ENCODE peak calls at places on chromosomes 16 and 17, in eight cellular contexts. One of them, this sample, is unnamed.

GRCh38 chr16:84595052-84595481 is 22.8 kb downstream of the COTL1 start:
- DNase-seq in stimulated activated CD8-positive, alpha-beta memory T cell treated with anti-CD3 and anti-CD28 coated beads, Interleukin-4, amount 100 ng/mL, for 4 hours: no peak
- DNase-seq in heart right ventricle: no peak
- DNase-seq in kidney glomerular epithelial cell: no peak
- DNase-seq in foreskin keratinocyte: no peak
- DNase-seq in ELR: no peak
- DNase-seq in amniotic stem cell: no peak
- DNase-seq in HAP-1: no peak
- DNase-seq in this sample: no peak

GRCh38 chr16:52077656-52078055 is 469.3 kb downstream of the TOX3 start:
- DNase-seq in stimulated activated CD8-positive, alpha-beta memory T cell treated with anti-CD3 and anti-CD28 coated beads, Interleukin-4, amount 100 ng/mL, for 4 hours: no peak
- DNase-seq in heart right ventricle: no peak
- DNase-seq in kidney glomerular epithelial cell: no peak
- DNase-seq in foreskin keratinocyte: no peak
- DNase-seq in ELR: no peak
- DNase-seq in amniotic stem cell: no peak
- DNase-seq in HAP-1: no peak
- DNase-seq in this sample: no peak

GRCh38 chr16:22623351-22623781 is 112.7 kb downstream of the NPIPB5 start:
- DNase-seq in stimulated activated CD8-positive, alpha-beta memory T cell treated with anti-CD3 and anti-CD28 coated beads, Interleukin-4, amount 100 ng/mL, for 4 hours: no peak
- DNase-seq in heart right ventricle: no peak
- DNase-seq in kidney glomerular epithelial cell: peak; percentile 4
- DNase-seq in foreskin keratinocyte: no peak
- DNase-seq in ELR: peak; percentile 23
- DNase-seq in amniotic stem cell: no peak
- DNase-seq in HAP-1: no peak
- DNase-seq in this sample: no peak

GRCh38 chr16:25110392-25110947 is 1.1 kb upstream of the LCMT1 start:
- DNase-seq in stimulated activated CD8-positive, alpha-beta memory T cell treated with anti-CD3 and anti-CD28 coated beads, Interleukin-4, amount 100 ng/mL, for 4 hours: no peak
- DNase-seq in heart right ventricle: no peak
- DNase-seq in kidney glomerular epithelial cell: no peak
- DNase-seq in foreskin keratinocyte: no peak
- DNase-seq in ELR: peak; percentile 8
- DNase-seq in amniotic stem cell: no peak
- DNase-seq in HAP-1: peak; percentile 26
- DNase-seq in this sample: no peak

GRCh38 chr17:42405963-42406495 is 17.0 kb downstream of the CAVIN1 start:
- DNase-seq in stimulated activated CD8-positive, alpha-beta memory T cell treated with anti-CD3 and anti-CD28 coated beads, Interleukin-4, amount 100 ng/mL, for 4 hours: peak; percentile 65
- DNase-seq in heart right ventricle: peak; percentile 83
- DNase-seq in kidney glomerular epithelial cell: no peak
- DNase-seq in foreskin keratinocyte: no peak
- DNase-seq in ELR: peak; percentile 73
- DNase-seq in amniotic stem cell: peak; percentile 13
- DNase-seq in HAP-1: peak; percentile 91
- DNase-seq in this sample: no peak

GRCh38 chr17:57818066-57818465 is 31.8 kb downstream of the MRPS23 start:
- DNase-seq in stimulated activated CD8-positive, alpha-beta memory T cell treated with anti-CD3 and anti-CD28 coated beads, Interleukin-4, amount 100 ng/mL, for 4 hours: no peak
- DNase-seq in heart right ventricle: no peak
- DNase-seq in kidney glomerular epithelial cell: no peak
- DNase-seq in foreskin keratinocyte: no peak
- DNase-seq in ELR: no peak
- DNase-seq in amniotic stem cell: no peak
- DNase-seq in HAP-1: no peak
- DNase-seq in this sample: no peak

GRCh38 chr16:82016268-82016667 is 5.0 kb upstream of the SDR42E1 start:
- DNase-seq in stimulated activated CD8-positive, alpha-beta memory T cell treated with anti-CD3 and anti-CD28 coated beads, Interleukin-4, amount 100 ng/mL, for 4 hours: no peak
- DNase-seq in heart right ventricle: peak; percentile 29
- DNase-seq in kidney glomerular epithelial cell: peak; percentile 38
- DNase-seq in foreskin keratinocyte: no peak
- DNase-seq in ELR: peak; percentile 41
- DNase-seq in amniotic stem cell: no peak
- DNase-seq in HAP-1: peak; percentile 40
- DNase-seq in this sample: no peak

GRCh38 chr17:58327363-58328194 is 1.0 kb downstream of the TSPOAP1 start:
- DNase-seq in stimulated activated CD8-positive, alpha-beta memory T cell treated with anti-CD3 and anti-CD28 coated beads, Interleukin-4, amount 100 ng/mL, for 4 hours: no peak
- DNase-seq in heart right ventricle: no peak
- DNase-seq in kidney glomerular epithelial cell: no peak
- DNase-seq in foreskin keratinocyte: no peak
- DNase-seq in ELR: no peak
- DNase-seq in amniotic stem cell: no peak
- DNase-seq in HAP-1: no peak
- DNase-seq in this sample: no peak

GRCh38 chr16:56950881-56951771 is 10.6 kb upstream of the CETP start:
- DNase-seq in stimulated activated CD8-positive, alpha-beta memory T cell treated with anti-CD3 and anti-CD28 coated beads, Interleukin-4, amount 100 ng/mL, for 4 hours: no peak
- DNase-seq in heart right ventricle: peak; percentile 26
- DNase-seq in kidney glomerular epithelial cell: peak; percentile 6
- DNase-seq in foreskin keratinocyte: no peak
- DNase-seq in ELR: peak; percentile 69
- DNase-seq in amniotic stem cell: no peak
- DNase-seq in HAP-1: peak; percentile 78
- DNase-seq in this sample: no peak

GRCh38 chr16:35598696-35599332 is 2139.4 kb downstream of the TP53TG3F start:
- DNase-seq in stimulated activated CD8-positive, alpha-beta memory T cell treated with anti-CD3 and anti-CD28 coated beads, Interleukin-4, amount 100 ng/mL, for 4 hours: no peak
- DNase-seq in heart right ventricle: no peak
- DNase-seq in kidney glomerular epithelial cell: no peak
- DNase-seq in foreskin keratinocyte: no peak
- DNase-seq in ELR: no peak
- DNase-seq in amniotic stem cell: no peak
- DNase-seq in HAP-1: no peak
- DNase-seq in this sample: no peak

GRCh38 chr16:50306287-50306686 is 39.9 kb downstream of the ADCY7 start:
- DNase-seq in stimulated activated CD8-positive, alpha-beta memory T cell treated with anti-CD3 and anti-CD28 coated beads, Interleukin-4, amount 100 ng/mL, for 4 hours: no peak
- DNase-seq in heart right ventricle: no peak
- DNase-seq in kidney glomerular epithelial cell: no peak
- DNase-seq in foreskin keratinocyte: no peak
- DNase-seq in ELR: no peak
- DNase-seq in amniotic stem cell: no peak
- DNase-seq in HAP-1: peak; percentile 3
- DNase-seq in this sample: no peak

GRCh38 chr17:79420318-79421243 is 190.3 kb downstream of the RBFOX3 start:
- DNase-seq in stimulated activated CD8-positive, alpha-beta memory T cell treated with anti-CD3 and anti-CD28 coated beads, Interleukin-4, amount 100 ng/mL, for 4 hours: peak; percentile 8
- DNase-seq in heart right ventricle: no peak
- DNase-seq in kidney glomerular epithelial cell: no peak
- DNase-seq in foreskin keratinocyte: no peak
- DNase-seq in ELR: peak; percentile 9
- DNase-seq in amniotic stem cell: peak; percentile 1
- DNase-seq in HAP-1: no peak
- DNase-seq in this sample: no peak

GRCh38 chr16:14013571-14014283 is 57.4 kb upstream of the MRTFB start:
- DNase-seq in stimulated activated CD8-positive, alpha-beta memory T cell treated with anti-CD3 and anti-CD28 coated beads, Interleukin-4, amount 100 ng/mL, for 4 hours: no peak
- DNase-seq in heart right ventricle: peak; percentile 50
- DNase-seq in kidney glomerular epithelial cell: peak; percentile 94
- DNase-seq in foreskin keratinocyte: peak; percentile 43
- DNase-seq in ELR: peak; percentile 47
- DNase-seq in amniotic stem cell: peak; percentile 60
- DNase-seq in HAP-1: no peak
- DNase-seq in this sample: no peak

GRCh38 chr17:82862758-82863645 is 23.2 kb upstream of the ZNF750 start:
- DNase-seq in stimulated activated CD8-positive, alpha-beta memory T cell treated with anti-CD3 and anti-CD28 coated beads, Interleukin-4, amount 100 ng/mL, for 4 hours: no peak
- DNase-seq in heart right ventricle: no peak
- DNase-seq in kidney glomerular epithelial cell: no peak
- DNase-seq in foreskin keratinocyte: no peak
- DNase-seq in ELR: no peak
- DNase-seq in amniotic stem cell: no peak
- DNase-seq in HAP-1: no peak
- DNase-seq in this sample: no peak

GRCh38 chr17:16450028-16450427 is 34.7 kb downstream of the TRPV2 start:
- DNase-seq in stimulated activated CD8-positive, alpha-beta memory T cell treated with anti-CD3 and anti-CD28 coated beads, Interleukin-4, amount 100 ng/mL, for 4 hours: no peak
- DNase-seq in heart right ventricle: no peak
- DNase-seq in kidney glomerular epithelial cell: no peak
- DNase-seq in foreskin keratinocyte: no peak
- DNase-seq in ELR: no peak
- DNase-seq in amniotic stem cell: no peak
- DNase-seq in HAP-1: no peak
- DNase-seq in this sample: no peak

GRCh38 chr16:86213427-86214205 is 296.7 kb upstream of the FOXF1 start:
- DNase-seq in stimulated activated CD8-positive, alpha-beta memory T cell treated with anti-CD3 and anti-CD28 coated beads, Interleukin-4, amount 100 ng/mL, for 4 hours: no peak
- DNase-seq in heart right ventricle: no peak
- DNase-seq in kidney glomerular epithelial cell: no peak
- DNase-seq in foreskin keratinocyte: no peak
- DNase-seq in ELR: no peak
- DNase-seq in amniotic stem cell: no peak
- DNase-seq in HAP-1: no peak
- DNase-seq in this sample: no peak

GRCh38 chr17:6153416-6153815 is 83.2 kb downstream of the WSCD1 start:
- DNase-seq in stimulated activated CD8-positive, alpha-beta memory T cell treated with anti-CD3 and anti-CD28 coated beads, Interleukin-4, amount 100 ng/mL, for 4 hours: no peak
- DNase-seq in heart right ventricle: no peak
- DNase-seq in kidney glomerular epithelial cell: no peak
- DNase-seq in foreskin keratinocyte: no peak
- DNase-seq in ELR: no peak
- DNase-seq in amniotic stem cell: no peak
- DNase-seq in HAP-1: no peak
- DNase-seq in this sample: no peak

GRCh38 chr16:80167657-80168056 is 373.1 kb upstream of the DYNLRB2 start:
- DNase-seq in stimulated activated CD8-positive, alpha-beta memory T cell treated with anti-CD3 and anti-CD28 coated beads, Interleukin-4, amount 100 ng/mL, for 4 hours: no peak
- DNase-seq in heart right ventricle: no peak
- DNase-seq in kidney glomerular epithelial cell: peak; percentile 43
- DNase-seq in foreskin keratinocyte: peak; percentile 77
- DNase-seq in ELR: peak; percentile 44
- DNase-seq in amniotic stem cell: no peak
- DNase-seq in HAP-1: no peak
- DNase-seq in this sample: no peak

GRCh38 chr16:2471016-2471652 is at the start of gene NTN3:
- DNase-seq in stimulated activated CD8-positive, alpha-beta memory T cell treated with anti-CD3 and anti-CD28 coated beads, Interleukin-4, amount 100 ng/mL, for 4 hours: no peak
- DNase-seq in heart right ventricle: no peak
- DNase-seq in kidney glomerular epithelial cell: no peak
- DNase-seq in foreskin keratinocyte: no peak
- DNase-seq in ELR: no peak
- DNase-seq in amniotic stem cell: no peak
- DNase-seq in HAP-1: peak; percentile 79
- DNase-seq in this sample: no peak

GRCh38 chr16:84851192-84852127 is 31.7 kb downstream of the CRISPLD2 start:
- DNase-seq in stimulated activated CD8-positive, alpha-beta memory T cell treated with anti-CD3 and anti-CD28 coated beads, Interleukin-4, amount 100 ng/mL, for 4 hours: no peak
- DNase-seq in heart right ventricle: no peak
- DNase-seq in kidney glomerular epithelial cell: peak; percentile 99
- DNase-seq in foreskin keratinocyte: no peak
- DNase-seq in ELR: peak; percentile 99
- DNase-seq in amniotic stem cell: peak; percentile 88
- DNase-seq in HAP-1: no peak
- DNase-seq in this sample: no peak